ENCODE peak calls at places on chromosome 5, in seven cellular contexts. One of them, this sample, is unnamed.
A peak's percentile ranks its signal among the peaks of the same experiment; 100 is the strongest.

GRCh38 chr5:135834639-135835529 is at the start of gene SLC25A48:
- DNase-seq in IMR-90: peak; percentile 16
- DNase-seq in H9: peak; percentile 89
- DNase-seq in mesendoderm: peak; percentile 90
- DNase-seq in neuronal stem cell: peak; percentile 71
- DNase-seq in mesenchymal stem cell: no peak
- DNase-seq in trophoblast cell: peak; percentile 63
- DNase-seq in this sample: peak; percentile 88

GRCh38 chr5:171795381-171795780 is 9.8 kb downstream of the SMIM23 start:
- DNase-seq in IMR-90: no peak
- DNase-seq in H9: no peak
- DNase-seq in mesendoderm: no peak
- DNase-seq in neuronal stem cell: no peak
- DNase-seq in mesenchymal stem cell: no peak
- DNase-seq in trophoblast cell: no peak
- DNase-seq in this sample: no peak

GRCh38 chr5:171984748-171985419 is 21.6 kb downstream of the FBXW11 start:
- DNase-seq in IMR-90: peak; percentile 98
- DNase-seq in H9: no peak
- DNase-seq in mesendoderm: peak; percentile 46
- DNase-seq in neuronal stem cell: no peak
- DNase-seq in mesenchymal stem cell: peak; percentile 84
- DNase-seq in trophoblast cell: no peak
- DNase-seq in this sample: no peak

GRCh38 chr5:5751987-5752386 is 329.5 kb downstream of the ICE1 start:
- DNase-seq in IMR-90: no peak
- DNase-seq in H9: no peak
- DNase-seq in mesendoderm: no peak
- DNase-seq in neuronal stem cell: no peak
- DNase-seq in mesenchymal stem cell: no peak
- DNase-seq in trophoblast cell: no peak
- DNase-seq in this sample: no peak

GRCh38 chr5:170143091-170143490 is 37.4 kb downstream of the FOXI1 start:
- DNase-seq in IMR-90: no peak
- DNase-seq in H9: no peak
- DNase-seq in mesendoderm: no peak
- DNase-seq in neuronal stem cell: no peak
- DNase-seq in mesenchymal stem cell: no peak
- DNase-seq in trophoblast cell: no peak
- DNase-seq in this sample: peak; percentile 13

GRCh38 chr5:168219515-168220410 is 71.7 kb upstream of the WWC1 start:
- DNase-seq in IMR-90: peak; percentile 63
- DNase-seq in H9: peak; percentile 62
- DNase-seq in mesendoderm: peak; percentile 89
- DNase-seq in neuronal stem cell: peak; percentile 83
- DNase-seq in mesenchymal stem cell: peak; percentile 81
- DNase-seq in trophoblast cell: peak; percentile 86
- DNase-seq in this sample: peak; percentile 51

GRCh38 chr5:144191461-144191860 is 20.8 kb downstream of the KCTD16 start:
- DNase-seq in IMR-90: no peak
- DNase-seq in H9: no peak
- DNase-seq in mesendoderm: no peak
- DNase-seq in neuronal stem cell: no peak
- DNase-seq in mesenchymal stem cell: no peak
- DNase-seq in trophoblast cell: no peak
- DNase-seq in this sample: no peak

GRCh38 chr5:314676-315487 is 6.6 kb upstream of the AHRR start:
- DNase-seq in IMR-90: no peak
- DNase-seq in H9: no peak
- DNase-seq in mesendoderm: no peak
- DNase-seq in neuronal stem cell: no peak
- DNase-seq in mesenchymal stem cell: no peak
- DNase-seq in trophoblast cell: no peak
- DNase-seq in this sample: no peak

GRCh38 chr5:77437194-77437593 is 54.9 kb downstream of the WDR41 start:
- DNase-seq in IMR-90: no peak
- DNase-seq in H9: no peak
- DNase-seq in mesendoderm: peak; percentile 39
- DNase-seq in neuronal stem cell: no peak
- DNase-seq in mesenchymal stem cell: no peak
- DNase-seq in trophoblast cell: peak; percentile 49
- DNase-seq in this sample: no peak

GRCh38 chr5:67414712-67415111 is 218.1 kb upstream of the CD180 start:
- DNase-seq in IMR-90: peak; percentile 13
- DNase-seq in H9: peak; percentile 26
- DNase-seq in mesendoderm: peak; percentile 84
- DNase-seq in neuronal stem cell: no peak
- DNase-seq in mesenchymal stem cell: no peak
- DNase-seq in trophoblast cell: peak; percentile 80
- DNase-seq in this sample: peak; percentile 19

GRCh38 chr5:41122459-41122858 is 51.3 kb upstream of the MROH2B start:
- DNase-seq in IMR-90: no peak
- DNase-seq in H9: peak; percentile 37
- DNase-seq in mesendoderm: peak; percentile 8
- DNase-seq in neuronal stem cell: no peak
- DNase-seq in mesenchymal stem cell: no peak
- DNase-seq in trophoblast cell: no peak
- DNase-seq in this sample: no peak

GRCh38 chr5:66796306-66797292 is 200.4 kb downstream of the MAST4 start:
- DNase-seq in IMR-90: peak; percentile 3
- DNase-seq in H9: no peak
- DNase-seq in mesendoderm: peak; percentile 14
- DNase-seq in neuronal stem cell: no peak
- DNase-seq in mesenchymal stem cell: peak; percentile 8
- DNase-seq in trophoblast cell: no peak
- DNase-seq in this sample: no peak

GRCh38 chr5:119022773-119023172 is 34.4 kb upstream of the DTWD2 start:
- DNase-seq in IMR-90: no peak
- DNase-seq in H9: no peak
- DNase-seq in mesendoderm: no peak
- DNase-seq in neuronal stem cell: no peak
- DNase-seq in mesenchymal stem cell: no peak
- DNase-seq in trophoblast cell: no peak
- DNase-seq in this sample: no peak

GRCh38 chr5:149611327-149611726 is 30.0 kb downstream of the ARHGEF37 start:
- DNase-seq in IMR-90: peak; percentile 94
- DNase-seq in H9: no peak
- DNase-seq in mesendoderm: no peak
- DNase-seq in neuronal stem cell: no peak
- DNase-seq in mesenchymal stem cell: peak; percentile 79
- DNase-seq in trophoblast cell: no peak
- DNase-seq in this sample: no peak

GRCh38 chr5:122629278-122629677 is 145.6 kb upstream of the SNX2 start:
- DNase-seq in IMR-90: no peak
- DNase-seq in H9: no peak
- DNase-seq in mesendoderm: no peak
- DNase-seq in neuronal stem cell: no peak
- DNase-seq in mesenchymal stem cell: no peak
- DNase-seq in trophoblast cell: no peak
- DNase-seq in this sample: no peak

GRCh38 chr5:38022621-38023020 is 182.8 kb upstream of the GDNF start:
- DNase-seq in IMR-90: no peak
- DNase-seq in H9: no peak
- DNase-seq in mesendoderm: no peak
- DNase-seq in neuronal stem cell: no peak
- DNase-seq in mesenchymal stem cell: no peak
- DNase-seq in trophoblast cell: no peak
- DNase-seq in this sample: no peak

GRCh38 chr5:123808841-123809240 is 296.9 kb downstream of the CSNK1G3 start:
- DNase-seq in IMR-90: no peak
- DNase-seq in H9: no peak
- DNase-seq in mesendoderm: no peak
- DNase-seq in neuronal stem cell: no peak
- DNase-seq in mesenchymal stem cell: no peak
- DNase-seq in trophoblast cell: no peak
- DNase-seq in this sample: no peak

GRCh38 chr5:131997026-131997726 is 14.3 kb downstream of the ACSL6 start:
- DNase-seq in IMR-90: no peak
- DNase-seq in H9: no peak
- DNase-seq in mesendoderm: no peak
- DNase-seq in neuronal stem cell: no peak
- DNase-seq in mesenchymal stem cell: no peak
- DNase-seq in trophoblast cell: no peak
- DNase-seq in this sample: no peak

GRCh38 chr5:159332800-159333563 is 2.7 kb upstream of the IL12B start:
- DNase-seq in IMR-90: no peak
- DNase-seq in H9: no peak
- DNase-seq in mesendoderm: no peak
- DNase-seq in neuronal stem cell: no peak
- DNase-seq in mesenchymal stem cell: no peak
- DNase-seq in trophoblast cell: no peak
- DNase-seq in this sample: no peak

GRCh38 chr5:159324986-159325385 is 5.3 kb downstream of the IL12B start:
- DNase-seq in IMR-90: no peak
- DNase-seq in H9: no peak
- DNase-seq in mesendoderm: no peak
- DNase-seq in neuronal stem cell: no peak
- DNase-seq in mesenchymal stem cell: no peak
- DNase-seq in trophoblast cell: no peak
- DNase-seq in this sample: no peak

GRCh38 chr5:159331099-159331973 is 1.0 kb upstream of the IL12B start:
- DNase-seq in IMR-90: peak; percentile 19
- DNase-seq in H9: peak; percentile 73
- DNase-seq in mesendoderm: peak; percentile 64
- DNase-seq in neuronal stem cell: peak; percentile 52
- DNase-seq in mesenchymal stem cell: peak; percentile 31
- DNase-seq in trophoblast cell: peak; percentile 10
- DNase-seq in this sample: no peak

GRCh38 chr5:159324097-159324760 is 6.1 kb downstream of the IL12B start:
- DNase-seq in IMR-90: peak; percentile 90
- DNase-seq in H9: no peak
- DNase-seq in mesendoderm: no peak
- DNase-seq in neuronal stem cell: no peak
- DNase-seq in mesenchymal stem cell: peak; percentile 50
- DNase-seq in trophoblast cell: no peak
- DNase-seq in this sample: no peak

GRCh38 chr5:159330131-159330530 is at the start of gene IL12B:
- DNase-seq in IMR-90: peak; percentile 70
- DNase-seq in H9: no peak
- DNase-seq in mesendoderm: no peak
- DNase-seq in neuronal stem cell: no peak
- DNase-seq in mesenchymal stem cell: peak; percentile 30
- DNase-seq in trophoblast cell: peak; percentile 12
- DNase-seq in this sample: no peak
- H3K18ac ChIP-seq in IMR-90: no peak within 1 kb of the TSS
- H3K18ac ChIP-seq in H9: no peak within 1 kb of the TSS
- H3K18ac ChIP-seq in mesendoderm: no peak within 1 kb of the TSS
- H3K18ac ChIP-seq in neuronal stem cell: no peak within 1 kb of the TSS
- H3K18ac ChIP-seq in mesenchymal stem cell: no peak within 1 kb of the TSS
- H3K18ac ChIP-seq in trophoblast cell: no peak within 1 kb of the TSS
- H3K18ac ChIP-seq in this sample: no peak within 1 kb of the TSS

DNA sequence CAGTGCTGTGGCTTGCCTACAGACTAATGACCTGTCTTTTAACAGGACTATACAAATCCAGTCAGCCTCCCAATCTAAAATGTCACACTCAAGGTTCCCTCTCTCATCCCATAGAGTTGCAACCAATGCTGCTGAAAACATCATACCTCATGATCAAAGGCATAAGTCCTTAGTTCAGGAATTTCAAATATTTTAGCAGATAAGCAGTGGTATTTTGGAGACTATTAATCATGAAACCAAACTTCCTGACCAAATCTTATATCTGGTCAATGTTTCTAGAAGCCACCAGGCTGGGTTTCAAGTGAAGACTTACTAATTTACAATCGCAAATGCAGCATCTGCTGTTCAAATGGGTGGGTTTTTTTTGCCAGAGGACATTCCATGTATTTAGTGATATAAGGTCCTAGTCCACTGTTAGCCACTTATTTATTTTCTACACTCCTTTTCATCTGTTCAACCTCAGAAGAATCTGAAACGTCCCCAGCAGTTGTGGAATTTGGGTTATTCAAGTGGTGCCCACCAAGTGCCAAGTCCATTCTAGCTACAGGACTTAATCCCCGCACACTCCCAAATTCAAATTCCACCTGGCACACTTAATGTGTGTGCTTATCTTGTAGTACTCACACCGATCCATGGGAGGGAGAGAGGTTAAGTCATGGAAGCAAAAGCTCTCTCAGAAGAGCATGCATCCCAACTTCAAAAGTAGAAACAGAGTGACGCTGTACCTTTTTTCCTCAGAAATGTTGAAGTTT is 5.8 kb downstream of the TAS2R1 start:
- DNase-seq in IMR-90: peak; percentile 15
- DNase-seq in H9: no peak
- DNase-seq in mesendoderm: peak; percentile 57
- DNase-seq in neuronal stem cell: no peak
- DNase-seq in mesenchymal stem cell: peak; percentile 10
- DNase-seq in trophoblast cell: peak; percentile 13
- DNase-seq in this sample: no peak
- H3K18ac ChIP-seq in IMR-90: no peak overlapping the region
- H3K18ac ChIP-seq in H9: no peak overlapping the region
- H3K18ac ChIP-seq in mesendoderm: no peak overlapping the region
- H3K18ac ChIP-seq in neuronal stem cell: no peak overlapping the region
- H3K18ac ChIP-seq in mesenchymal stem cell: no peak overlapping the region
- H3K18ac ChIP-seq in trophoblast cell: peak overlapping the region; percentile 11
- H3K18ac ChIP-seq in this sample: no peak overlapping the region

DNA sequence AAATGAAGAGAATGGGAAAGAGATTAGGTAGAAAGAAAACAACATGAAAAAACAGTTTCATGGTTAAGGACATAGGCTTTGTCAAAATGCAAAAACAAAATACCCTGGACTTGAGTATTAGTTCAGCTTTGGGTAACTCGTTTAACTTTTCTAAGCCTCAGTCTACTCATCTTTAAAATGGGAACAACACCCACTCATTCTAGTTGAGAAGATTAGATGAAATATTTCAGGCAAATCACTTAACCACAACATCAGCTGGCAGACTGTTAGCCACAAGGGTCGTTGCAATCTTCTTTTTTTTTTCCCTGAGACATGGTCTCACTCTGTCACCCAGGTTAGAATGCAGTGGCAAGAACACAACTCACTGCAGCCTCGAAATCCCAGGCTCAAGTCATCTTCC is 185.6 kb downstream of the DCP2 start:
- DNase-seq in IMR-90: no peak
- DNase-seq in H9: no peak
- DNase-seq in mesendoderm: no peak
- DNase-seq in neuronal stem cell: no peak
- DNase-seq in mesenchymal stem cell: no peak
- DNase-seq in trophoblast cell: no peak
- DNase-seq in this sample: no peak
- H3K18ac ChIP-seq in IMR-90: peak overlapping the region; percentile 62
- H3K18ac ChIP-seq in H9: no peak overlapping the region
- H3K18ac ChIP-seq in mesendoderm: no peak overlapping the region
- H3K18ac ChIP-seq in neuronal stem cell: no peak overlapping the region
- H3K18ac ChIP-seq in mesenchymal stem cell: peak overlapping the region; percentile 73
- H3K18ac ChIP-seq in trophoblast cell: no peak overlapping the region
- H3K18ac ChIP-seq in this sample: no peak overlapping the region

GRCh38 chr5:180811012-180811622 is 8.5 kb upstream of the MGAT1 start:
- DNase-seq in IMR-90: no peak
- DNase-seq in H9: no peak
- DNase-seq in mesendoderm: no peak
- DNase-seq in neuronal stem cell: no peak
- DNase-seq in mesenchymal stem cell: peak; percentile 56
- DNase-seq in trophoblast cell: no peak
- DNase-seq in this sample: no peak
- H3K18ac ChIP-seq in IMR-90: peak overlapping the region; percentile 17
- H3K18ac ChIP-seq in H9: no peak overlapping the region
- H3K18ac ChIP-seq in mesendoderm: peak overlapping the region; percentile 13
- H3K18ac ChIP-seq in neuronal stem cell: peak overlapping the region; percentile 94
- H3K18ac ChIP-seq in mesenchymal stem cell: peak overlapping the region; percentile 99
- H3K18ac ChIP-seq in trophoblast cell: peak overlapping the region; percentile 90
- H3K18ac ChIP-seq in this sample: no peak overlapping the region

This sample was measured in H1.